ENCODE peak calls at places on chromosomes 4 and X, in nine cellular contexts. One of them, this sample, is unnamed.

GRCh38 chr4:119106036-119107000 is 29.3 kb upstream of the MYOZ2 start:
- DNase-seq in HCT116: no peak
- DNase-seq in vagina: no peak
- DNase-seq in K562: no peak
- DNase-seq in SK-N-SH: no peak
- DNase-seq in GM12891: no peak
- DNase-seq in sigmoid colon: no peak
- DNase-seq in stomach: no peak
- DNase-seq in transverse colon: no peak
- DNase-seq in this sample: no peak

GRCh38 chr4:127575888-127576287 is 56.9 kb upstream of the INTU start:
- DNase-seq in GM12891: no peak
- DNase-seq in vagina: no peak
- DNase-seq in stomach: no peak
- DNase-seq in K562: no peak
- DNase-seq in HCT116: no peak
- DNase-seq in SK-N-SH: no peak
- DNase-seq in transverse colon: no peak
- DNase-seq in sigmoid colon: no peak
- DNase-seq in this sample: no peak

GRCh38 chr4:102454981-102455690 is 46.0 kb upstream of the NFKB1 start:
- DNase-seq in SK-N-SH: no peak
- DNase-seq in stomach: no peak
- DNase-seq in vagina: no peak
- DNase-seq in sigmoid colon: no peak
- DNase-seq in transverse colon: peak; percentile 52
- DNase-seq in K562: no peak
- DNase-seq in GM12891: no peak
- DNase-seq in HCT116: no peak
- DNase-seq in this sample: no peak

GRCh38 chrX:153782871-153783270 is 2.0 kb downstream of the SRPK3 start:
- DNase-seq in K562: no peak
- DNase-seq in vagina: no peak
- DNase-seq in stomach: no peak
- DNase-seq in transverse colon: no peak
- DNase-seq in GM12891: no peak
- DNase-seq in sigmoid colon: no peak
- DNase-seq in HCT116: no peak
- DNase-seq in SK-N-SH: no peak
- DNase-seq in this sample: no peak

GRCh38 chr4:72858328-72858727 is 211.2 kb downstream of the COX18 start:
- DNase-seq in transverse colon: no peak
- DNase-seq in vagina: no peak
- DNase-seq in GM12891: no peak
- DNase-seq in stomach: no peak
- DNase-seq in K562: no peak
- DNase-seq in HCT116: no peak
- DNase-seq in sigmoid colon: no peak
- DNase-seq in SK-N-SH: no peak
- DNase-seq in this sample: no peak

GRCh38 chrX:103730147-103730546 is 19.4 kb downstream of the TMEM31 start:
- DNase-seq in transverse colon: no peak
- DNase-seq in HCT116: no peak
- DNase-seq in K562: no peak
- DNase-seq in vagina: no peak
- DNase-seq in GM12891: no peak
- DNase-seq in sigmoid colon: no peak
- DNase-seq in stomach: no peak
- DNase-seq in SK-N-SH: no peak
- DNase-seq in this sample: no peak

GRCh38 chr4:83855044-83855443 is 319.1 kb downstream of the GPAT3 start:
- DNase-seq in vagina: no peak
- DNase-seq in HCT116: peak; percentile 83
- DNase-seq in K562: no peak
- DNase-seq in transverse colon: no peak
- DNase-seq in GM12891: no peak
- DNase-seq in sigmoid colon: no peak
- DNase-seq in stomach: no peak
- DNase-seq in SK-N-SH: no peak
- DNase-seq in this sample: no peak

GRCh38 chrX:115939070-115939469 is 231.5 kb upstream of the AGTR2 start:
- DNase-seq in HCT116: no peak
- DNase-seq in transverse colon: no peak
- DNase-seq in GM12891: no peak
- DNase-seq in vagina: no peak
- DNase-seq in SK-N-SH: no peak
- DNase-seq in stomach: no peak
- DNase-seq in sigmoid colon: no peak
- DNase-seq in K562: no peak
- DNase-seq in this sample: no peak

GRCh38 chr4:55865228-55865806 is 11.9 kb downstream of the EXOC1 start:
- DNase-seq in stomach: no peak
- DNase-seq in K562: no peak
- DNase-seq in HCT116: no peak
- DNase-seq in vagina: no peak
- DNase-seq in GM12891: no peak
- DNase-seq in transverse colon: no peak
- DNase-seq in SK-N-SH: no peak
- DNase-seq in sigmoid colon: no peak
- DNase-seq in this sample: no peak

GRCh38 chr4:98939892-98940298 is 11.0 kb upstream of the EIF4E start:
- DNase-seq in HCT116: peak; percentile 75
- DNase-seq in SK-N-SH: peak; percentile 42
- DNase-seq in vagina: no peak
- DNase-seq in stomach: no peak
- DNase-seq in K562: peak; percentile 34
- DNase-seq in GM12891: no peak
- DNase-seq in sigmoid colon: no peak
- DNase-seq in transverse colon: no peak
- DNase-seq in this sample: no peak

GRCh38 chr4:186792994-186793393 is 69.3 kb upstream of the FAT1 start:
- DNase-seq in GM12891: no peak
- DNase-seq in SK-N-SH: no peak
- DNase-seq in K562: no peak
- DNase-seq in stomach: no peak
- DNase-seq in sigmoid colon: no peak
- DNase-seq in transverse colon: no peak
- DNase-seq in vagina: no peak
- DNase-seq in HCT116: no peak
- DNase-seq in this sample: no peak

GRCh38 chrX:2474963-2475726 is 25.6 kb downstream of the DHRSX start:
- DNase-seq in transverse colon: no peak
- DNase-seq in GM12891: no peak
- DNase-seq in HCT116: peak; percentile 96
- DNase-seq in SK-N-SH: no peak
- DNase-seq in stomach: no peak
- DNase-seq in K562: no peak
- DNase-seq in vagina: no peak
- DNase-seq in sigmoid colon: no peak
- DNase-seq in this sample: no peak

GRCh38 chr4:10173039-10173753 is 56.6 kb upstream of the WDR1 start:
- DNase-seq in GM12891: no peak
- DNase-seq in transverse colon: peak; percentile 25
- DNase-seq in SK-N-SH: no peak
- DNase-seq in vagina: no peak
- DNase-seq in sigmoid colon: peak; percentile 83
- DNase-seq in stomach: peak; percentile 36
- DNase-seq in HCT116: no peak
- DNase-seq in K562: peak; percentile 83
- DNase-seq in this sample: no peak

GRCh38 chr4:142818009-142818408 is 28.1 kb downstream of the INPP4B start:
- DNase-seq in HCT116: peak; percentile 57
- DNase-seq in transverse colon: no peak
- DNase-seq in GM12891: no peak
- DNase-seq in sigmoid colon: no peak
- DNase-seq in vagina: no peak
- DNase-seq in SK-N-SH: no peak
- DNase-seq in K562: no peak
- DNase-seq in stomach: no peak
- DNase-seq in this sample: no peak

GRCh38 chrX:109624641-109625311 is at the start of gene KCNE5:
- DNase-seq in vagina: no peak
- DNase-seq in K562: no peak
- DNase-seq in sigmoid colon: no peak
- DNase-seq in transverse colon: no peak
- DNase-seq in SK-N-SH: peak; percentile 46
- DNase-seq in GM12891: no peak
- DNase-seq in stomach: no peak
- DNase-seq in HCT116: no peak
- DNase-seq in this sample: no peak

DNA sequence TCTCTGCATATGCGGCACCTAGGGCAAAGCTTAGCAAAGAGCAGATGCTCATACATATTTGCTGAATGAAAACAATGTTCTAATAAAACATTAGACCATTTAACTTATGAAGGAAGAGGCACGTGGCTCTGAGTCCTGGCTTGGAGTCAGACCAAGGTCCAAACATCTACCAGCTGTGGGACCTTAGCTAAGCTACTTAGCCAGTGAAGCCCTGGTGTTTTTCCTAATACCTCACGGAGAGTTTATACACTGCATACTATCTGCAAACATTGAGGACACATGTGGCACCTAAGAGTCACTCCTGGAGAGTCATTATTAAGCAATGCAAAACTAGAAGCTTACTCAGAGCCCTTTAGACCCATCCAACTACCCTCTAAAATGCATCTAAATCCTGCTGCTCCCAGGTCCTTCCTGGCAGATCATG is 9.0 kb downstream of the PDGFC start:
- DNase-seq in transverse colon: no peak
- DNase-seq in sigmoid colon: peak; percentile 91
- DNase-seq in stomach: peak; percentile 60
- DNase-seq in HCT116: no peak
- DNase-seq in GM12891: no peak
- DNase-seq in K562: no peak
- DNase-seq in vagina: no peak
- DNase-seq in SK-N-SH: no peak
- DNase-seq in this sample: no peak
- TF ChIP-seq POLR2AphosphoS5 in transverse colon: peak; percentile 38
- TF ChIP-seq POLR2AphosphoS5 in sigmoid colon: peak; percentile 56
- TF ChIP-seq POLR2AphosphoS5 in stomach: no peak
- TF ChIP-seq POLR2AphosphoS5 in HCT116: no peak
- TF ChIP-seq POLR2AphosphoS5 in GM12891: no peak
- TF ChIP-seq POLR2AphosphoS5 in K562: no peak
- TF ChIP-seq POLR2AphosphoS5 in vagina: no peak
- TF ChIP-seq POLR2AphosphoS5 in SK-N-SH: no peak
- TF ChIP-seq POLR2AphosphoS5 in this sample: no peak

GRCh38 chrX:119398974-119399771 is at the start of gene SLC25A43:
- DNase-seq in vagina: no peak
- DNase-seq in SK-N-SH: peak; percentile 69
- DNase-seq in HCT116: no peak
- DNase-seq in transverse colon: peak; percentile 57
- DNase-seq in GM12891: peak; percentile 65
- DNase-seq in K562: peak; percentile 86
- DNase-seq in sigmoid colon: peak; percentile 76
- DNase-seq in stomach: peak; percentile 49
- DNase-seq in this sample: peak; percentile 69
- TF ChIP-seq POLR2AphosphoS5 in vagina: peak; percentile 27
- TF ChIP-seq POLR2AphosphoS5 in SK-N-SH: no peak
- TF ChIP-seq POLR2AphosphoS5 in HCT116: peak; percentile 56
- TF ChIP-seq POLR2AphosphoS5 in transverse colon: no peak
- TF ChIP-seq POLR2AphosphoS5 in GM12891: no peak
- TF ChIP-seq POLR2AphosphoS5 in K562: no peak
- TF ChIP-seq POLR2AphosphoS5 in sigmoid colon: no peak
- TF ChIP-seq POLR2AphosphoS5 in stomach: no peak
- TF ChIP-seq POLR2AphosphoS5 in this sample: peak; percentile 32

DNA sequence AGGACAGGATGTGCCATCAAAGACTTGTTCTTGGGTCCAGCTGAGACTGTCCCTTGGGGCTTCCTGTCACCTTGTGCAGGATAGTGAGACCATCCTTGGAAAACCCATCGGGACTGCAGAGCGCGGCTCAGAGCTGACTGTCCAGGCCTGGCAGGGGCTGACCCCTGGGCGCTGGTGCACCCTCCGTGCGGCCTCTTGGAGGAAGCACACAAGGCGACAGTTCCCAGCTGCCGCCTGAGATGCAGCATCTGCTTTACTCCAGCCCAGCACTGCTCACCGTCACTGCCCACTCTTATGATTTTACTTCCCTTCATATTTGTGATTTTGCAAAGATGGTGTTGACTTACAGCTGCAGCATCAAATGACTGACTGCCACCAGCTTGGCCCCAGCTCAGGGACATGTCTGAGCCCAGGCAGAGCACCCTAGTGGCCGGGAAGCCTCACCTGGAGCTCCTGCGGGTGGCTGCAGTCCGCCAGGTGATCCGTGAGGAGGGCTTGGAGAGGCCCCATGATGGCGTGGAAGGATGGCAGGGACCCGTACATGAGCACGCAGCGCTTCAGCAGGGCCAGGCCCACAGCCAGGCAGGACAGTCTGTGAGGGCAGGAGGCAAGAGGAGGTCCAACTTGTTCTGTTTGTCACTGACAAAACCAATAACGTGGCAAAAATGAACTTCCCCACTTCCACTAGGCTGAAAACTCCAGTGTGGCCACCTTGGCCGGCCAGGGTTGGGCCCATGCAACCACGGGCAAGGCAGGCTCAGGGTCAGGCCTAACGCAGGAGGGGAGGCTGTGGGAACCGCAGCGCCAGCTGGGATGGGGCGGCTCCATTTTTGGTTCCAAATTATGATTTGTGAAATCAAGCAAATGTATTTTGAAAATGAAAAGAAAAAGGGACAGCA is 21.8 kb downstream of the NOP14 start:
- DNase-seq in sigmoid colon: no peak
- DNase-seq in GM12891: no peak
- DNase-seq in HCT116: no peak
- DNase-seq in SK-N-SH: no peak
- DNase-seq in transverse colon: peak; percentile 7
- DNase-seq in K562: no peak
- DNase-seq in vagina: no peak
- DNase-seq in stomach: no peak
- DNase-seq in this sample: no peak
- TF ChIP-seq POLR2AphosphoS5 in sigmoid colon: no peak
- TF ChIP-seq POLR2AphosphoS5 in GM12891: peak; percentile 49
- TF ChIP-seq POLR2AphosphoS5 in HCT116: no peak
- TF ChIP-seq POLR2AphosphoS5 in SK-N-SH: no peak
- TF ChIP-seq POLR2AphosphoS5 in transverse colon: no peak
- TF ChIP-seq POLR2AphosphoS5 in K562: no peak
- TF ChIP-seq POLR2AphosphoS5 in vagina: no peak
- TF ChIP-seq POLR2AphosphoS5 in stomach: no peak
- TF ChIP-seq POLR2AphosphoS5 in this sample: no peak

GRCh38 chrX:42996861-42997260 is 218.9 kb upstream of the PPP1R2C start:
- DNase-seq in GM12891: no peak
- DNase-seq in vagina: no peak
- DNase-seq in K562: no peak
- DNase-seq in SK-N-SH: no peak
- DNase-seq in sigmoid colon: no peak
- DNase-seq in HCT116: no peak
- DNase-seq in stomach: no peak
- DNase-seq in transverse colon: no peak
- DNase-seq in this sample: no peak
- TF ChIP-seq POLR2AphosphoS5 in GM12891: no peak
- TF ChIP-seq POLR2AphosphoS5 in vagina: no peak
- TF ChIP-seq POLR2AphosphoS5 in K562: no peak
- TF ChIP-seq POLR2AphosphoS5 in SK-N-SH: no peak
- TF ChIP-seq POLR2AphosphoS5 in sigmoid colon: no peak
- TF ChIP-seq POLR2AphosphoS5 in HCT116: no peak
- TF ChIP-seq POLR2AphosphoS5 in stomach: no peak
- TF ChIP-seq POLR2AphosphoS5 in transverse colon: no peak
- TF ChIP-seq POLR2AphosphoS5 in this sample: no peak

GRCh38 chr4:62135565-62136156 is 935.5 kb downstream of the ADGRL3 start:
- DNase-seq in stomach: no peak
- DNase-seq in HCT116: no peak
- DNase-seq in vagina: no peak
- DNase-seq in transverse colon: no peak
- DNase-seq in K562: no peak
- DNase-seq in sigmoid colon: no peak
- DNase-seq in SK-N-SH: no peak
- DNase-seq in GM12891: no peak
- DNase-seq in this sample: no peak
- TF ChIP-seq POLR2AphosphoS5 in stomach: no peak
- TF ChIP-seq POLR2AphosphoS5 in HCT116: no peak
- TF ChIP-seq POLR2AphosphoS5 in vagina: no peak
- TF ChIP-seq POLR2AphosphoS5 in transverse colon: no peak
- TF ChIP-seq POLR2AphosphoS5 in K562: no peak
- TF ChIP-seq POLR2AphosphoS5 in sigmoid colon: no peak
- TF ChIP-seq POLR2AphosphoS5 in SK-N-SH: peak; percentile 38
- TF ChIP-seq POLR2AphosphoS5 in GM12891: no peak
- TF ChIP-seq POLR2AphosphoS5 in this sample: no peak